ENCODE peak calls at places on chromosomes 5 and 9, in five cellular contexts. S, J, P, M and B are unnamed samples.

GRCh38 chr9:88425538-88425950 is 37.3 kb downstream of the SPIN1 start:
- DNase-seq in S (no peak), J (no peak), M (no peak), P (no peak), B (no peak)

GRCh38 chr9:126756876-126757415 is 47.9 kb upstream of the ZBTB43 start:
- DNase-seq in S (no peak), J (no peak), P (no peak), M (no peak), B (no peak)

GRCh38 chr5:103424453-103425205 is 138.0 kb downstream of the NUDT12 start:
- DNase-seq in S (no peak), M (no peak), J (no peak), P (no peak), B (no peak)

GRCh38 chr5:150159741-150160179 is 4.1 kb upstream of the PDGFRB start:
- DNase-seq in P (peak; percentile 84), J (peak; percentile 65), S (no peak), M (peak; percentile 77), B (peak; percentile 64)

GRCh38 chr9:115146581-115147021 is 28.6 kb upstream of the TNC start:
- DNase-seq in J (no peak), M (no peak), S (no peak), P (no peak), B (no peak)

GRCh38 chr5:17996002-17996401 is 361.7 kb downstream of the TAF11L14 start:
- DNase-seq in M (no peak), J (no peak), P (no peak), S (no peak), B (no peak)

GRCh38 chr5:14801792-14802191 is 69.8 kb downstream of the ANKH start:
- DNase-seq in M (no peak), P (no peak), J (no peak), S (no peak), B (no peak)

GRCh38 chr5:172747471-172747870 is 23.5 kb downstream of the DUSP1 start:
- DNase-seq in J (no peak), M (no peak), P (no peak), S (no peak), B (no peak)

GRCh38 chr9:94553029-94553938 is 1.6 kb upstream of the PCAT7 start:
- DNase-seq in J (no peak), P (no peak), S (no peak), M (no peak), B (no peak)

GRCh38 chr5:180718810-180719453 is 20.9 kb downstream of the OR2Y1 start:
- DNase-seq in P (no peak), S (no peak), M (no peak), J (peak; percentile 22), B (no peak)

GRCh38 chr5:10457682-10458574 is 16.2 kb downstream of the ROPN1L start:
- DNase-seq in M (no peak), S (no peak), J (no peak), P (no peak), B (no peak)

GRCh38 chr5:95178046-95178651 is 106.7 kb downstream of the MCTP1 start:
- DNase-seq in P (no peak), M (no peak), S (no peak), J (no peak), B (no peak)

GRCh38 chr9:17928228-17928627 is 349.4 kb downstream of the SH3GL2 start:
- DNase-seq in J (no peak), M (no peak), P (no peak), S (no peak), B (no peak)

GRCh38 chr5:155943516-155944407 is 383.2 kb upstream of the SGCD start:
- DNase-seq in J (no peak), M (peak; percentile 52), P (peak; percentile 28), S (peak; percentile 61), B (peak; percentile 73)

GRCh38 chr9:130010151-130010988 is 32.6 kb downstream of the FNBP1 start:
- DNase-seq in S (no peak), P (no peak), J (no peak), M (no peak), B (no peak)

GRCh38 chr9:17191095-17191494 is 56.3 kb downstream of the CNTLN start:
- DNase-seq in J (no peak), S (no peak), P (no peak), M (no peak), B (no peak)

GRCh38 chr5:150904479-150905311 is at the start of gene ZNF300:
- DNase-seq in M (peak; percentile 90), S (peak; percentile 87), P (peak; percentile 86), J (peak; percentile 85), B (peak; percentile 90)

GRCh38 chr9:105309531-105309931 is 65.1 kb downstream of the SLC44A1 start:
- DNase-seq in S (no peak), M (no peak), P (no peak), J (no peak), B (no peak)

GRCh38 chr5:10519729-10520128 is 44.1 kb upstream of the ANKRD33B start:
- DNase-seq in J (no peak), M (no peak), S (no peak), P (no peak), B (no peak)

GRCh38 chr5:59079622-59080620 is 497.0 kb downstream of the RAB3C start:
- DNase-seq in M (no peak), P (no peak), J (no peak), S (no peak), B (no peak)

GRCh38 chr9:128587453-128587852 is 35.1 kb downstream of the SPTAN1 start:
- DNase-seq in P (no peak), J (no peak), M (no peak), S (no peak), B (no peak)

GRCh38 chr5:148084269-148084668 is 20.5 kb downstream of the SPINK5 start:
- DNase-seq in S (no peak), J (no peak), M (no peak), P (no peak), B (no peak)

GRCh38 chr5:17805426-17805825 is 171.2 kb downstream of the TAF11L14 start:
- DNase-seq in M (no peak), P (no peak), J (no peak), S (no peak), B (no peak)

GRCh38 chr5:154757647-154758406 is 2.6 kb downstream of the LARP1 start:
- DNase-seq in M (no peak), P (no peak), S (no peak), J (no peak), B (no peak)

GRCh38 chr5:34464820-34465219 is 191.3 kb upstream of the RAI14 start:
- DNase-seq in J (no peak), P (no peak), S (no peak), M (no peak), B (no peak)

GRCh38 chr9:95857122-95857521 is 18.4 kb upstream of the ERCC6L2 start:
- DNase-seq in M (no peak), J (no peak), P (no peak), S (no peak), B (no peak)

GRCh38 chr5:93349613-93350012 is 231.4 kb downstream of the NR2F1-AS1 start:
- DNase-seq in P (no peak), M (no peak), S (no peak), J (no peak), B (no peak)

GRCh38 chr5:83564069-83564749 is 92.7 kb downstream of the VCAN start:
- DNase-seq in S (no peak), M (no peak), J (peak; percentile 42), P (no peak), B (no peak)

GRCh38 chr5:119411291-119411934 is 40.9 kb upstream of the HSD17B4 start:
- DNase-seq in P (no peak), M (no peak), S (no peak), J (no peak), B (no peak)

GRCh38 chr5:179303801-179304200 is 41.5 kb downstream of the ADAMTS2 start:
- DNase-seq in P (no peak), S (peak; percentile 22), M (no peak), J (no peak), B (peak; percentile 15)

GRCh38 chr5:72846483-72846882 is 30.0 kb downstream of the TNPO1 start:
- DNase-seq in S (no peak), J (no peak), P (no peak), M (no peak), B (no peak)

GRCh38 chr5:72847989-72848473 is 31.6 kb downstream of the TNPO1 start:
- DNase-seq in M (peak; percentile 85), P (peak; percentile 91), J (peak; percentile 77), S (peak; percentile 94), B (peak; percentile 93)

GRCh38 chr5:72845889-72846288 is 29.4 kb downstream of the TNPO1 start:
- DNase-seq in M (no peak), J (no peak), S (no peak), P (no peak), B (no peak)

GRCh38 chr5:72848474-72849428 is 32.3 kb downstream of the TNPO1 start:
- DNase-seq in M (peak; percentile 69), P (peak; percentile 73), S (peak; percentile 83), J (peak; percentile 87), B (peak; percentile 82)

DNA sequence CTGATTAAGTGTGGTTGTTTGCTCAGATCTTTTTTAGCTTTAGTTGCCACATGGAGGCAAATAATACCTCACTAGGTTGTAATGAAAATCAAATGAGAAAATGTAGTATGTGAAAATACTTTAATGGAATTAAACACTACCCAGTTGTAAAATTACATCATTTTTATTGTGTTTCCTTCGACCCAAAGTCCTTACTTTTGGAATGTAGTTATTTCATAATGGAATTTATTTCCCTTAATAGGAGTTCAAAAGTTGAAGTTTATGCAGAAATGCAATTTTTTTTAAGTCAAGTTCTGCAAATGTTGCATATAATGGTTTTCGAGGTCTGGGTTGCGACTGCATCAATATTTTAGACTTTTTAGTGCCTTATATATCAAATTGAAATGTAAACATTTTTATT is 31.0 kb downstream of the TNPO1 start:
- DNase-seq in P (no peak), J (no peak), S (no peak), M (no peak), B (no peak)
- H3K27ac ChIP-seq in P (no peak overlapping the region), J (no peak overlapping the region), S (no peak overlapping the region), M (no peak overlapping the region), B (peak overlapping the region; percentile 95)

GRCh38 chr9:123365287-123365880 is 9.4 kb downstream of the CRB2 start:
- DNase-seq in S (no peak), M (no peak), J (no peak), P (no peak), B (no peak)
- H3K27ac ChIP-seq in S (no peak overlapping the region), M (no peak overlapping the region), J (no peak overlapping the region), P (no peak overlapping the region), B (no peak overlapping the region)

GRCh38 chr9:73916016-73916673 is 581.0 kb upstream of the RORB start:
- DNase-seq in S (no peak), J (no peak), P (no peak), M (no peak), B (no peak)

GRCh38 chr9:73906671-73907070 is 590.5 kb upstream of the RORB start:
- DNase-seq in M (no peak), S (no peak), P (no peak), J (no peak), B (no peak)

GRCh38 chr9:73911814-73912213 is 585.3 kb upstream of the RORB start:
- DNase-seq in M (no peak), J (no peak), S (no peak), P (no peak), B (no peak)
- H3K27ac ChIP-seq in M (no peak overlapping the region), J (no peak overlapping the region), S (no peak overlapping the region), P (no peak overlapping the region), B (no peak overlapping the region)

GRCh38 chr5:65021527-65022226 is 252.9 kb downstream of the CWC27 start:
- DNase-seq in P (no peak), S (no peak), M (no peak), J (no peak), B (no peak)
- H3K27ac ChIP-seq in P (peak overlapping the region; percentile 56), S (no peak overlapping the region), M (no peak overlapping the region), J (no peak overlapping the region), B (no peak overlapping the region)